ENCODE peak calls at places on chromosome 10, in six cellular contexts. E is activated naive CD8-positive, alpha-beta T cell treated with anti-CD3 and anti-CD28 coated beads, Interleukin-2, amount 50 U/mL, for 16 hours; Z is stimulated activated CD4-positive, alpha-beta T cell treated with anti-CD3 and anti-CD28 coated beads, Interleukin-12 subunit alpha, Interleukin-12 subunit beta, amount 100 ng/mL, for 4 hours; Y is NCI-H1436; M is brain pericyte; U is stimulated activated CD8-positive, alpha-beta memory T cell treated with anti-CD3 and anti-CD28 coated beads, Interleukin-12 subunit alpha, Interleukin-12 subunit beta, amount 100 ng/mL, for 1 hour. O is an unnamed sample.

GRCh38 chr10:72353963-72354355 is 760 bp downstream of the DNAJB12 start:
- DNase-seq in U (no peak), E (no peak), Y (no peak), M (no peak), Z (no peak), O (no peak)

GRCh38 chr10:3043512-3044368 is 23.6 kb upstream of the PFKP start:
- DNase-seq in Y (peak), M (no peak), U (no peak), E (peak), Z (peak), O (peak)

GRCh38 chr10:61749271-61749670 is 86.5 kb downstream of the CABCOCO1 start:
- DNase-seq in U (no peak), Y (no peak), E (no peak), M (no peak), Z (no peak), O (no peak)

GRCh38 chr10:33116293-33116697 is 158.3 kb upstream of the ITGB1 start:
- DNase-seq in Z (no peak), M (no peak), E (no peak), U (no peak), Y (peak), O (peak)

GRCh38 chr10:84845628-84846261 is 517.4 kb downstream of the CCSER2 start:
- DNase-seq in Z (no peak), Y (peak), U (no peak), E (no peak), M (no peak), O (no peak)

GRCh38 chr10:98361636-98362035 is 53.3 kb downstream of the PYROXD2 start:
- DNase-seq in Z (no peak), Y (no peak), U (no peak), M (no peak), E (no peak), O (no peak)

GRCh38 chr10:34918896-34919295 is 103.8 kb upstream of the PARD3 start:
- DNase-seq in Z (no peak), U (no peak), Y (peak), M (no peak), E (no peak), O (no peak)

GRCh38 chr10:81414038-81414437 is 461.0 kb upstream of the NRG3 start:
- DNase-seq in Z (no peak), Y (no peak), E (no peak), U (no peak), M (no peak), O (peak)

GRCh38 chr10:122102867-122103525 is 114.0 kb downstream of the TACC2 start:
- DNase-seq in U (no peak), E (no peak), M (no peak), Y (no peak), Z (no peak), O (no peak)

GRCh38 chr10:104351919-104352318 is 1.7 kb upstream of the CFAP58 start:
- DNase-seq in Z (no peak), M (no peak), Y (no peak), E (no peak), U (no peak), O (no peak)

GRCh38 chr10:80509403-80510161 is 28.1 kb upstream of the SH2D4B start:
- DNase-seq in E (no peak), M (peak), U (no peak), Z (no peak), Y (no peak), O (no peak)

GRCh38 chr10:88553116-88553752 is 29.9 kb downstream of the RNLS start:
- DNase-seq in Z (peak), E (no peak), U (no peak), Y (peak), M (peak), O (peak)

GRCh38 chr10:49360271-49361177 is 35.4 kb downstream of the DRGX start:
- DNase-seq in M (no peak), E (no peak), U (no peak), Z (no peak), Y (no peak), O (no peak)

GRCh38 chr10:86840498-86840897 is 84.1 kb downstream of the BMPR1A start:
- DNase-seq in Y (no peak), U (no peak), E (no peak), Z (no peak), M (no peak), O (no peak)

GRCh38 chr10:59580257-59580863 is 129.3 kb downstream of the SLC16A9 start:
- DNase-seq in M (peak), E (no peak), U (no peak), Z (no peak), Y (no peak), O (no peak)

GRCh38 chr10:27297848-27298524 is 57.4 kb upstream of the ACBD5 start:
- DNase-seq in M (no peak), U (no peak), Z (no peak), E (no peak), Y (no peak), O (no peak)

GRCh38 chr10:74518076-74518475 is 308.3 kb upstream of the KAT6B start:
- DNase-seq in U (no peak), Y (no peak), E (no peak), M (no peak), Z (no peak), O (no peak)

GRCh38 chr10:62614389-62615157 is 189.9 kb upstream of the ADO start:
- DNase-seq in M (no peak), Y (no peak), U (no peak), E (no peak), Z (no peak), O (no peak)

GRCh38 chr10:72056113-72056512 is 32.2 kb downstream of the SPOCK2 start:
- DNase-seq in Y (no peak), Z (no peak), M (no peak), E (no peak), U (no peak), O (no peak)

GRCh38 chr10:113133497-113133896 is 183.4 kb downstream of the TCF7L2 start:
- DNase-seq in Z (no peak), M (no peak), U (no peak), E (no peak), Y (no peak), O (no peak)

GRCh38 chr10:113347508-113347907 is 205.3 kb upstream of the HABP2 start:
- DNase-seq in Z (no peak), E (no peak), U (no peak), Y (no peak), M (no peak), O (no peak)

GRCh38 chr10:73979428-73980407 is 18.2 kb upstream of the VCL start:
- DNase-seq in E (no peak), M (no peak), Z (no peak), U (no peak), Y (no peak), O (no peak)

GRCh38 chr10:3226960-3227724 is 54.6 kb upstream of the PITRM1 start:
- DNase-seq in U (no peak), Y (no peak), M (peak), E (no peak), Z (no peak), O (no peak)

GRCh38 chr10:67599597-67599996 is 96.4 kb downstream of the CTNNA3 start:
- DNase-seq in E (no peak), U (no peak), Y (no peak), M (no peak), Z (no peak), O (no peak)

GRCh38 chr10:15719899-15720634 is at the start of gene ITGA8:
- DNase-seq in U (no peak), Z (no peak), E (no peak), M (no peak), Y (no peak), O (peak)

GRCh38 chr10:15227611-15228372 is 59.3 kb upstream of the NMT2 start:
- DNase-seq in M (no peak), Z (no peak), Y (no peak), U (no peak), E (no peak), O (no peak)

GRCh38 chr10:30371954-30372353 is 22.9 kb upstream of the MTPAP start:
- DNase-seq in Y (no peak), Z (no peak), M (no peak), U (no peak), E (no peak), O (no peak)

GRCh38 chr10:90885176-90885575 is 13.4 kb downstream of the RPP30 start:
- DNase-seq in E (no peak), Y (no peak), U (no peak), M (no peak), Z (no peak), O (no peak)

GRCh38 chr10:118621304-118621942 is 26.0 kb upstream of the PRLHR start:
- DNase-seq in E (no peak), U (no peak), M (no peak), Y (peak), Z (peak), O (no peak)

GRCh38 chr10:14254368-14254767 is 76.4 kb downstream of the FRMD4A start:
- DNase-seq in M (no peak), Z (no peak), U (no peak), E (no peak), Y (no peak), O (no peak)

GRCh38 chr10:17415046-17415643 is 39.2 kb downstream of the ST8SIA6 start:
- DNase-seq in M (no peak), U (no peak), Y (no peak), E (no peak), Z (no peak), O (no peak)

GRCh38 chr10:66983482-66983818 is 57.6 kb downstream of the LRRTM3 start:
- DNase-seq in E (no peak), M (no peak), Y (no peak), Z (no peak), U (no peak), O (no peak)

GRCh38 chr10:102814456-102814871 is 22.7 kb downstream of the CYP17A1 start:
- DNase-seq in Y (no peak), U (no peak), Z (no peak), E (no peak), M (peak), O (no peak)

GRCh38 chr10:43136995-43137700 is 1.1 kb upstream of the CSGALNACT2 start:
- DNase-seq in Y (no peak), U (no peak), M (no peak), E (no peak), Z (no peak), O (no peak)

O was measured in neural crest cell.